ENCODE peak calls at places on chromosome 15, in seven cellular contexts. K is neural progenitor cell, U is mammary epithelial cell, F is HCT116, R is endothelial cell of umbilical vein, D is fibroblast of lung, T is MM.1S. W is an unnamed sample. For H3K36me3, the result is how much of the 10 kb centered on the place peaks cover.

GRCh38 chr15:89177116-89177515 is 44.3 kb downstream of the RLBP1 start:
- DNase-seq in K (no peak), U (no peak), F (no peak), R (no peak), D (no peak), T (no peak), W (no peak)

GRCh38 chr15:90762109-90762508 is 45.0 kb downstream of the BLM start:
- DNase-seq in K (no peak), U (no peak), F (no peak), R (no peak), D (peak), T (no peak), W (peak)

GRCh38 chr15:48834756-48835155 is 23.9 kb upstream of the CEP152 start:
- DNase-seq in K (peak), U (no peak), F (no peak), R (no peak), D (no peak), T (no peak), W (no peak)

GRCh38 chr15:101246391-101246790 is 5.5 kb downstream of the CHSY1 start:
- DNase-seq in K (no peak), U (peak), F (no peak), R (peak), D (no peak), T (no peak), W (no peak)

GRCh38 chr15:69668049-69668705 is 215.6 kb downstream of the RPLP1 start:
- DNase-seq in K (no peak), U (no peak), F (no peak), R (no peak), D (no peak), T (peak), W (no peak)

GRCh38 chr15:87986786-87987185 is 269.8 kb downstream of the NTRK3 start:
- DNase-seq in K (no peak), U (no peak), F (no peak), R (no peak), D (no peak), T (no peak), W (no peak)

GRCh38 chr15:28935316-28935715 is 49.5 kb downstream of the APBA2 start:
- DNase-seq in K (no peak), U (no peak), F (no peak), R (no peak), D (no peak), T (no peak), W (no peak)

GRCh38 chr15:50247819-50248650 is 17.5 kb downstream of the HDC start:
- DNase-seq in K (no peak), U (peak), F (no peak), R (no peak), D (no peak), T (peak), W (no peak)

GRCh38 chr15:66138096-66138783 is 115.3 kb downstream of the MEGF11 start:
- DNase-seq in K (no peak), U (no peak), F (no peak), R (no peak), D (no peak), T (no peak), W (no peak)

GRCh38 chr15:67834249-67834592 is 5.6 kb downstream of the RNU6-1 start:
- DNase-seq in K (no peak), U (no peak), F (no peak), R (no peak), D (no peak), T (no peak), W (no peak)

GRCh38 chr15:67836477-67836876 is 3.4 kb downstream of the RNU6-1 start:
- DNase-seq in K (peak), U (no peak), F (no peak), R (peak), D (peak), T (peak), W (peak)

GRCh38 chr15:67834593-67835348 is 5.1 kb downstream of the RNU6-1 start:
- DNase-seq in K (peak), U (no peak), F (no peak), R (no peak), D (no peak), T (no peak), W (no peak)

GRCh38 chr15:67836134-67836455 is 3.8 kb downstream of the RNU6-1 start:
- DNase-seq in K (peak), U (no peak), F (no peak), R (no peak), D (no peak), T (no peak), W (no peak)

GRCh38 chr15:67835349-67836133 is 4.3 kb downstream of the RNU6-1 start:
- DNase-seq in K (peak), U (no peak), F (no peak), R (no peak), D (no peak), T (no peak), W (no peak)
- TF ChIP-seq EZH2 in K (peak), U (peak), F (no peak), R (peak), D (peak), T (no peak), W (peak)

GRCh38 chr15:80615783-80616391 is 79.2 kb upstream of the ABHD17C start:
- DNase-seq in K (no peak), U (peak), F (no peak), R (peak), D (peak), T (no peak), W (peak)
- H3K27ac ChIP-seq in K (no peak), U (no peak), F (no peak), R (no peak), D (no peak), T (no peak), W (no peak)

DNA sequence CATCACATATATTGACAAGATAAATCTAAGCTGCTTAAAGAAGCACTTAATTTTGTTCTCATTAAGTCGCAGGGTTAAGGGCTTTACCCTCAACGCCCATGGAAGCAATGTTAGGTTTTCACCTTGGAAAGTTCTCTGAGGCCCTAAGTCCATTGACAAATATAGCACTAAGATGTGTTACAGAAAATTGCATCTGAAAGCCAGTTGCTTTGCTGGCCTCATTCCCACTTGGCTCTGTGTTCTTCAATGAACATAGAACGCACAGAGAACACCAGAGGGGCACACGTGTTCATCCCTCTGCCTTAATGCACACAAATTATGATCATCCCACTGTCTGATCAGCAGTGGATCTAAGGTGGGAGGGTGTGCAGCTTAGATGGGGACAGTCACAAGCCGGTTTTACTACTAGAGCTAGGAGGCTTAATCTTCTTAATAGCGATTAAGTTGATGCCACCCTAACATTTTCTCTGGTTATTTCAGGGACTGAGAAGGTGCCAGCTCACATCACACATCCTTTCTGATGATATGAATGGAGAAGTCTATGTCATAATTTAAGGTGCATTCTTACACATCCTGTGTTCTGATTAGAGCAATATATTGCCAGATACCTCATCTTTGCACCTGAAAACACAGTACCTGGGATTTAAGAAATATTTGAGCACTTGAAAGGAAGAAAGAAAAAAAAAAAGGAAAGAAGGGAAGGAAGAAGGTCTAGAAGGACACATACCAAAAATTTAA is 224.4 kb upstream of the ICE2 start:
- DNase-seq in K (no peak), U (no peak), F (no peak), R (no peak), D (no peak), T (no peak), W (no peak)
- H3K36me3 ChIP-seq in K (under half), U (under half), F (under half), R (under half), D (under half), T (under half), W (under half)

GRCh38 chr15:78931439-78931981 is 13.3 kb downstream of the CTSH start:
- DNase-seq in K (no peak), U (no peak), F (no peak), R (no peak), D (no peak), T (no peak), W (no peak)
- TF ChIP-seq EZH2 in K (no peak), U (no peak), F (no peak), R (no peak), D (no peak), T (no peak), W (no peak)

W was measured in A673.